ENCODE peak calls at places on chromosomes 16 and 17, in seven cellular contexts. X is WERI-Rb-1, V is body of pancreas, I is neural progenitor cell, F is PC-9, D is type B pancreatic cell, Q is tibial artery. N is an unnamed sample.

GRCh38 chr16:54436342-54436741 is 149.8 kb upstream of the IRX3 start:
- DNase-seq in X (no peak), V (no peak), I (no peak), F (no peak), D (no peak), Q (no peak), N (no peak)

GRCh38 chr16:84324439-84325262 is 30.0 kb downstream of the WFDC1 start:
- DNase-seq in X (no peak), V (no peak), I (no peak), F (no peak), D (no peak), Q (no peak), N (no peak)

GRCh38 chr17:75504347-75505151 is 10.8 kb downstream of the CASKIN2 start:
- DNase-seq in X (peak; percentile 70), V (peak; percentile 58), I (peak; percentile 67), F (peak; percentile 54), D (no peak), Q (no peak), N (peak; percentile 26)

GRCh38 chr17:7486181-7486580 is 2.0 kb downstream of the POLR2A start:
- DNase-seq in X (no peak), V (no peak), I (peak; percentile 24), F (no peak), D (no peak), Q (no peak), N (no peak)

GRCh38 chr17:55116440-55116914 is 147.9 kb downstream of the STXBP4 start:
- DNase-seq in X (no peak), V (no peak), I (no peak), F (no peak), D (no peak), Q (no peak), N (no peak)

GRCh38 chr17:83091257-83092141 is 12.1 kb downstream of the METRNL start:
- DNase-seq in X (no peak), V (peak; percentile 77), I (no peak), F (peak; percentile 86), D (no peak), Q (no peak), N (no peak)

GRCh38 chr16:1960665-1961630 is 1.6 kb downstream of the NDUFB10 start:
- DNase-seq in X (peak; percentile 72), V (no peak), I (peak; percentile 37), F (no peak), D (no peak), Q (no peak), N (no peak)

GRCh38 chr16:87042551-87043272 is 274.5 kb downstream of the C16orf95 start:
- DNase-seq in X (no peak), V (no peak), I (no peak), F (no peak), D (no peak), Q (no peak), N (no peak)

GRCh38 chr16:76483510-76483909 is 206.3 kb downstream of the CNTNAP4 start:
- DNase-seq in X (no peak), V (no peak), I (no peak), F (no peak), D (no peak), Q (no peak), N (no peak)

GRCh38 chr17:55238931-55239297 is 25.8 kb upstream of the HLF start:
- DNase-seq in X (peak; percentile 65), V (peak; percentile 16), I (peak; percentile 42), F (no peak), D (no peak), Q (no peak), N (no peak)

GRCh38 chr16:49282690-49283375 is 1.2 kb upstream of the CBLN1 start:
- DNase-seq in X (peak; percentile 87), V (peak; percentile 71), I (peak; percentile 49), F (no peak), D (no peak), Q (no peak), N (no peak)

GRCh38 chr17:69947027-69947759 is 127.8 kb upstream of the KCNJ16 start:
- DNase-seq in X (no peak), V (no peak), I (no peak), F (no peak), D (no peak), Q (no peak), N (no peak)

GRCh38 chr17:46770818-46771600 is 47.5 kb downstream of the WNT3 start:
- DNase-seq in X (peak; percentile 85), V (peak; percentile 29), I (peak; percentile 92), F (peak; percentile 68), D (no peak), Q (no peak), N (no peak)

GRCh38 chr17:59627269-59627668 is 7.6 kb downstream of the CLTC start:
- DNase-seq in X (no peak), V (no peak), I (no peak), F (no peak), D (no peak), Q (no peak), N (no peak)

GRCh38 chr17:48490391-48491026 is 40.3 kb downstream of the HOXB1 start:
- DNase-seq in X (no peak), V (no peak), I (no peak), F (no peak), D (no peak), Q (no peak), N (no peak)

GRCh38 chr17:307741-308507 is 44.7 kb downstream of the RPH3AL start:
- DNase-seq in X (no peak), V (peak; percentile 43), I (no peak), F (no peak), D (no peak), Q (no peak), N (no peak)

GRCh38 chr17:82416771-82417170 is 1.4 kb upstream of the HEXD start:
- DNase-seq in X (no peak), V (no peak), I (no peak), F (no peak), D (no peak), Q (no peak), N (no peak)

GRCh38 chr17:72622661-72623433 is 469.6 kb downstream of the SLC39A11 start:
- DNase-seq in X (no peak), V (no peak), I (no peak), F (no peak), D (no peak), Q (no peak), N (no peak)

DNA sequence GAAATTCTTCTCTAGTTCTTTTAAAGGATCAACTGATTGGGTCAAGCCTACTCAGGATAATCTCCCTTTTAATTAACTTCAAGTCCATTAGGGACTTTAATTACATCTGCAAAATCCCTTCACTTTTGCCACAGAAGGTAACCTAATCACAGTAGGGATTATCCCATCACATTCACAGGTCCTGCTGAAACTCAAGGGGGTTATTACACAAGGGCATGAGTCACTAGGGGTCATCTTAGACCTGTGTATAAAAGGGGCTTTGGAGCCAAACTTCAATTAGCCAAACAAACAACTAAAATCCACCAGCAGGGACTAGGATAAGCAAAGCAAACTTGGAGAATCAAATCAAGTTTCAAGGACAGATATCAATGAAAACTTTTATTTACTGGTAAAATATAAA is 19.4 kb downstream of the CIAPIN1 start:
- DNase-seq in X (peak; percentile 50), V (no peak), I (no peak), F (no peak), D (no peak), Q (no peak), N (no peak)
- TF ChIP-seq CTCF in X (no peak), V (no peak), I (no peak), F (no peak), D (no peak), Q (no peak), N (no peak)

GRCh38 chr17:17771498-17772201 is 65.1 kb downstream of the SREBF1 start:
- DNase-seq in X (no peak), V (no peak), I (no peak), F (no peak), D (no peak), Q (no peak), N (no peak)

GRCh38 chr17:17772231-17772630 is 64.6 kb downstream of the SREBF1 start:
- DNase-seq in X (no peak), V (no peak), I (no peak), F (no peak), D (no peak), Q (no peak), N (no peak)

GRCh38 chr17:17776889-17777288 is 59.9 kb downstream of the SREBF1 start:
- DNase-seq in X (no peak), V (no peak), I (no peak), F (no peak), D (no peak), Q (no peak), N (no peak)

GRCh38 chr17:17770371-17771059 is 66.3 kb downstream of the SREBF1 start:
- DNase-seq in X (peak; percentile 83), V (no peak), I (no peak), F (no peak), D (no peak), Q (no peak), N (no peak)

GRCh38 chr17:17774009-17774881 is 62.5 kb downstream of the SREBF1 start:
- DNase-seq in X (no peak), V (peak; percentile 53), I (no peak), F (no peak), D (no peak), Q (no peak), N (no peak)
- TF ChIP-seq CTCF in X (peak; percentile 5), V (peak; percentile 65), I (peak; percentile 21), F (peak; percentile 61), D (no peak), Q (peak; percentile 19), N (peak; percentile 28)

DNA sequence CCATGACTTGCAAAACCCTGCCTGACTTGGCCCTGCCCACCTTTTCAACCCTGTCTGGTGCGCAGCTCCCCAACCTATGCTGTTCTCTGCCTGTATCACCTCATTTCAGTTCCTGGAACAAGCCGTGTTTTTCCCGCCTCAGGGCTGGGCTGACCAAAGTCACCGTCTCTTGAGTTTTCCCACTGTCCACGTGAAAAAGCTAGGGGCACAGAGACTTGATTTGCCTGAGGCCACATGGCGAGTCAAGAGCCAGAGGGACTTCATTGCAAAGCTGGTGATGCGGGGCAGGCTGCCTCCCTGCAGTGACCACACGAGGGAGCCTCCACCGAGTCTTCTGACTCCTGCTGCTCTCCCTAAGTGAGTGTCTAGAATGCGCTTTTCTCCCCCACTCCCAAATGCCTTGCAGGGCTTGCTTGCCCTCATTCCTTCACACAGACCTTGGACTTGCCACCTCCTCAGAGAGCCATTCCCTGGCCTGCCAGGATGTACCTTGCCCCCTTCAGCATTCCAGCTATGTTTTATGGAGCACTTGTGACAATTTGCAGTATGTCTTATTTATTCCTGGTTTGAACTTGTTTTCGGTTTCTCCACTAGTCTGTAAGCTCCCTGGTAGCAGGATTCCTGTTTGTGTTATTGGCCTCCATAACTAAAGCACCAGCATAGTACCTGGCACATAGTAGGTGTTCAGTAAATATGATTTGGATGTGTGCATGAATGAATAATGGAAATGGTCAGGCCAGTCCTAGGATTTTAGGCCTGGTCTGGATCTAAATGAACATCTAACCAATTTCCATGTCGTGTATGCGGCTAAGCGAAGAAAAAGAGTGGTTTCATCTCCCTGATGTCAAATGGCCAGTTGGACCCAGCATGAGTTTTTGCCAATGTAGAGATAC is 252.3 kb downstream of the SNX29 start:
- DNase-seq in X (peak; percentile 70), V (no peak), I (peak; percentile 74), F (peak; percentile 65), D (no peak), Q (no peak), N (no peak)
- TF ChIP-seq CTCF in X (peak; percentile 95), V (peak; percentile 25), I (peak; percentile 73), F (peak; percentile 62), D (peak; percentile 81), Q (peak; percentile 34), N (peak; percentile 9)

DNA sequence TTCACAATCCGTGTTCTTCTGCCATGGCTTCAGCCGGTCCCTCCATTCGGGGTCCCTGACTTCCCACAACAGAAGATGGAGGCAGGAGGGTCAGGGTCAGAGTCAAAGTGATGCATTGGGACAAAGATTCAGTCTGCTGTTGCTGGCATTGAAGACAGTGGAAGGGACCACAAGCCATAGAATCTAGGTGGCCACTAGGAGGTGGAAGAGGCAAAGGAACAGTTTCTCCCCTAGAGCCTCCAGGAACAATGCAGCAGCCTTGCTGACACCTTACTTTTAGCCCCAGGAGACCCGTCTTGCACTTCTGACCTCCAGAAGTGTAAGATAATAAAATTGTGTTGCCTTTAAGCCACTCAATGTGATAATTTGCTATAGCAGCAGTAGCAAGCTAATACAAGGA is 55.9 kb downstream of the MFSD11 start:
- DNase-seq in X (peak; percentile 64), V (no peak), I (peak; percentile 51), F (peak; percentile 27), D (no peak), Q (no peak), N (no peak)
- TF ChIP-seq CTCF in X (peak; percentile 92), V (no peak), I (peak; percentile 49), F (peak; percentile 54), D (peak; percentile 64), Q (no peak), N (no peak)

N was measured in CD4-positive, alpha-beta T cell.